ENCODE peak calls at places on chromosomes 1 and 21, in ten cellular contexts. W, Z, K, T, X, A, C, N, V and L are unnamed samples.

GRCh38 chr1:100799954-100800612 is 80.5 kb downstream of the VCAM1 start:
- DNase-seq in Z (peak), A (no peak), N (no peak), X (peak), T (no peak), W (no peak), K (no peak), C (no peak), V (no peak), L (no peak)

GRCh38 chr1:220991959-220992704 is 112.9 kb downstream of the HLX start:
- DNase-seq in V (no peak), K (no peak), X (peak), T (no peak), W (no peak), C (no peak), Z (peak), A (no peak), N (peak), L (no peak)

GRCh38 chr1:201883786-201884185 is 4.9 kb upstream of the SHISA4 start:
- DNase-seq in X (peak), A (no peak), N (no peak), T (no peak), V (no peak), C (no peak), K (no peak), W (peak), Z (peak), L (peak)

GRCh38 chr1:6603424-6603850 is 768 bp upstream of the KLHL21 start:
- DNase-seq in Z (peak), C (peak), W (peak), N (peak), X (peak), K (peak), V (no peak), A (peak), T (peak), L (peak)

GRCh38 chr1:59092126-59092525 is 204.8 kb upstream of the FGGY start:
- DNase-seq in K (no peak), C (no peak), A (no peak), X (no peak), T (no peak), V (no peak), N (no peak), Z (peak), W (no peak), L (peak)

GRCh38 chr1:46673749-46674182 is 2.1 kb downstream of the TEX38 start:
- DNase-seq in A (no peak), K (no peak), V (no peak), X (peak), N (no peak), T (no peak), W (no peak), C (no peak), Z (peak), L (peak)

GRCh38 chr21:37357691-37358090 is 8.9 kb upstream of the DYRK1A start:
- DNase-seq in C (no peak), X (no peak), K (no peak), N (no peak), Z (no peak), T (no peak), A (no peak), W (no peak), V (no peak), L (peak)

GRCh38 chr1:87584603-87585002 is 255.9 kb downstream of the LMO4 start:
- DNase-seq in V (no peak), K (no peak), Z (no peak), W (no peak), C (no peak), T (no peak), X (no peak), N (no peak), A (no peak), L (no peak)

GRCh38 chr1:960371-961131 is at the start of gene KLHL17:
- DNase-seq in A (peak), W (peak), K (peak), X (peak), T (no peak), C (peak), N (peak), Z (peak), V (peak), L (peak)

GRCh38 chr1:85554630-85555327 is 25.8 kb upstream of the CCN1 start:
- DNase-seq in A (no peak), Z (peak), K (no peak), W (no peak), V (no peak), C (no peak), X (peak), N (no peak), T (no peak), L (peak)

DNA sequence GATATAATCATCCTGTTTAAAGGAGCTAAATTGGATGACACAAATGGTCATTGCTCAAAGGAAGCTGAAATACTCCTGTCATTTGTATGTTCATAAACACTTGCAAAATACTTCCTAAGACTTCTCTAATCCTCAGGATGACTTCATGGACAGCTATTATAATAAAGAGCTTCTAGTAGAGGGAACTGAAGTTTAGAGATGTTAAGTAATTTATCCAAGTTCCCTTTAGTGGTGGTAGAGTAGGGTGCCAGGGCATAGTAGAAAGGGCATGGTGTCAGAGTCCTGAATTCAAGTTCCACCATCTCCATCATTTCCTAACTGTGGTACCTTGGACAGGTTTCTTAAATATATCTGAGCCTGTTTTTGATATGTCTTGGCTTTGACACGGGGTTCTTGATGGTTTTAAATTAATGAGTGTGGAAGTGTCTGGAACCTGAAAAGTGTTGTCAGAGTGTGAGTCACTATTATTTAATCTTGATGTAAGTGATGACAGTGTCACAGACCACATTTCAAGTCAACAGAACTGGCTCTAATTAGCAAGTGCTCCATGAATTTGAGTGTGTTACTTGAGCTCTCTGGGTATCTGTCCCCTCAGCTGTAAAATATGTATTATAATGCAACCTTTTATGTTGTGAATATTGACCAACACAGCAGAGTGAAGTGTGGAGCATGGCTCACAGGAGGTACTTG is 12.1 kb upstream of the GBP6 start:
- DNase-seq in A (no peak), W (no peak), N (no peak), V (no peak), X (no peak), T (no peak), Z (no peak), K (no peak), C (no peak), L (peak)
- H3K4me3 ChIP-seq in A (no peak), W (no peak), N (no peak), V (no peak), X (no peak), T (no peak), Z (no peak), K (no peak), C (no peak), L (no peak)

DNA sequence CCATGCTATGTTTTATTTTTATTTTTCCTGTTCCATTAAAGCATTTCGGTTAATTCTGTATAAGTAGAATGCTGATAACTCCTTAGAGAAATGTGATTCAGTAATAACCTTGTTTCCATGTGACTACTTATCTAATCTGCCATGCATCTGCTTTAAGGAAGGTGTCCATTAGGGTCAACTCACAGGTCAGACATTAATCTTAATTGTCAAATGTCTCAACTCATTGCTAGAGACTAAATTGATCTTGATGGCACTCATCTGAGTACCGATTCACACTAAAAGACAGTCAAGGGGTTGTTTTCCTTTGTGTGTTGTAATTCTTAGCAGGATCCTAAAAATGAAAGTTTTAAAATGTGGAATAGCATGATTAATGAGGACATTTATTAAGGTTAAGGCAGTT is 41.8 kb downstream of the ITSN1 start:
- DNase-seq in C (no peak), T (no peak), Z (no peak), V (no peak), W (no peak), A (no peak), K (no peak), X (no peak), N (no peak), L (no peak)
- H3K4me3 ChIP-seq in C (peak), T (no peak), Z (peak), V (no peak), W (no peak), A (no peak), K (no peak), X (no peak), N (no peak), L (no peak)

DNA sequence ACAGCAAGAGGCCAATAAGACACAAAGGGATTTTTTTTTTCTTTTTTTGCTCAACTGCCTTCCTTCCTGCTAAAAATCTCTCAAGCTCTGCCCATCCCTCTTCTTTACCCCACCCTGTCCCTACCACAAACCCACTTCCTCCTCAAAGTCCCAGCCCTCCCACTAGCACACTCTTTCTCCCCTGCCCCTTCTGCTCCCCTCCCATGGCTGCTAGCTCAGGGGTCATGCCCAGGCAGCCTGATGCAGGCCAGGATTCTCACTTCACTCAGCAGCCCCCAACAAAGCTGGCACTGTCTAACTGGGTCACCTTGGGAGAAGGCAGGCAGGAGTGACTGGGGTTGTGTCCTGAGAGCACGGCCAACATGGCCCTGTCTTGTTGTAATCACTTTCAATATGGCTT is 28.8 kb upstream of the PPP2R5A start:
- DNase-seq in T (no peak), W (no peak), A (no peak), X (no peak), Z (no peak), C (no peak), V (peak), K (no peak), N (no peak), L (no peak)
- H3K4me3 ChIP-seq in T (no peak), W (no peak), A (no peak), X (no peak), Z (no peak), C (no peak), V (no peak), K (no peak), N (no peak), L (no peak)

GRCh38 chr1:10806966-10807365 is 10.5 kb upstream of the CASZ1 start:
- DNase-seq in A (no peak), C (no peak), N (no peak), X (no peak), T (no peak), W (no peak), Z (no peak), K (no peak), V (no peak), L (no peak)
- H3K4me3 ChIP-seq in A (no peak), C (no peak), N (no peak), X (no peak), T (no peak), W (no peak), Z (no peak), K (no peak), V (no peak), L (no peak)

GRCh38 chr1:65904681-65905083 is 112.0 kb downstream of the PDE4B start:
- DNase-seq in W (no peak), T (no peak), K (no peak), C (no peak), A (no peak), N (no peak), V (no peak), Z (peak), X (peak), L (peak)
- H3K4me3 ChIP-seq in W (no peak), T (no peak), K (no peak), C (no peak), A (no peak), N (no peak), V (no peak), Z (no peak), X (no peak), L (no peak)